ENCODE peak calls at places on chromosomes 7 and 10, in seven cellular contexts. One of them, this sample, is unnamed.

GRCh38 chr7:56009695-56010094 is 41.5 kb downstream of the PSPH start:
- DNase-seq in NCI-H1694: peak
- DNase-seq in activated naive CD4-positive, alpha-beta T cell treated with anti-CD3 and anti-CD28 coated beads for 36 hours: no peak
- DNase-seq in GM13976: no peak
- DNase-seq in LoVo: no peak
- DNase-seq in naive thymus-derived CD4-positive, alpha-beta T cell: no peak
- DNase-seq in nucleus accumbens: no peak
- DNase-seq in this sample: no peak

GRCh38 chr7:18534481-18534880 is 38.9 kb downstream of the HDAC9 start:
- DNase-seq in NCI-H1694: no peak
- DNase-seq in activated naive CD4-positive, alpha-beta T cell treated with anti-CD3 and anti-CD28 coated beads for 36 hours: no peak
- DNase-seq in GM13976: no peak
- DNase-seq in LoVo: no peak
- DNase-seq in naive thymus-derived CD4-positive, alpha-beta T cell: no peak
- DNase-seq in nucleus accumbens: no peak
- DNase-seq in this sample: no peak

GRCh38 chr7:158355456-158356065 is 232.1 kb downstream of the PTPRN2 start:
- DNase-seq in NCI-H1694: no peak
- DNase-seq in activated naive CD4-positive, alpha-beta T cell treated with anti-CD3 and anti-CD28 coated beads for 36 hours: no peak
- DNase-seq in GM13976: no peak
- DNase-seq in LoVo: peak
- DNase-seq in naive thymus-derived CD4-positive, alpha-beta T cell: no peak
- DNase-seq in nucleus accumbens: no peak
- DNase-seq in this sample: no peak

GRCh38 chr7:67402280-67402679 is 405.6 kb downstream of the TYW1 start:
- DNase-seq in NCI-H1694: no peak
- DNase-seq in activated naive CD4-positive, alpha-beta T cell treated with anti-CD3 and anti-CD28 coated beads for 36 hours: no peak
- DNase-seq in GM13976: no peak
- DNase-seq in LoVo: no peak
- DNase-seq in naive thymus-derived CD4-positive, alpha-beta T cell: no peak
- DNase-seq in nucleus accumbens: no peak
- DNase-seq in this sample: no peak

GRCh38 chr7:25611196-25611595 is 382.9 kb upstream of the NPVF start:
- DNase-seq in NCI-H1694: no peak
- DNase-seq in activated naive CD4-positive, alpha-beta T cell treated with anti-CD3 and anti-CD28 coated beads for 36 hours: no peak
- DNase-seq in GM13976: no peak
- DNase-seq in LoVo: no peak
- DNase-seq in naive thymus-derived CD4-positive, alpha-beta T cell: no peak
- DNase-seq in nucleus accumbens: no peak
- DNase-seq in this sample: no peak

GRCh38 chr7:151060416-151061234 is 1.2 kb downstream of the SLC4A2 start:
- DNase-seq in NCI-H1694: peak
- DNase-seq in activated naive CD4-positive, alpha-beta T cell treated with anti-CD3 and anti-CD28 coated beads for 36 hours: peak
- DNase-seq in GM13976: no peak
- DNase-seq in LoVo: no peak
- DNase-seq in naive thymus-derived CD4-positive, alpha-beta T cell: no peak
- DNase-seq in nucleus accumbens: no peak
- DNase-seq in this sample: no peak

GRCh38 chr7:129502708-129503685 is 666 bp downstream of the SMKR1 start:
- DNase-seq in NCI-H1694: no peak
- DNase-seq in activated naive CD4-positive, alpha-beta T cell treated with anti-CD3 and anti-CD28 coated beads for 36 hours: no peak
- DNase-seq in GM13976: no peak
- DNase-seq in LoVo: peak
- DNase-seq in naive thymus-derived CD4-positive, alpha-beta T cell: peak
- DNase-seq in nucleus accumbens: no peak
- DNase-seq in this sample: no peak

GRCh38 chr10:54194768-54195167 is 606.3 kb downstream of the PCDH15 start:
- DNase-seq in NCI-H1694: no peak
- DNase-seq in activated naive CD4-positive, alpha-beta T cell treated with anti-CD3 and anti-CD28 coated beads for 36 hours: no peak
- DNase-seq in GM13976: peak
- DNase-seq in LoVo: no peak
- DNase-seq in naive thymus-derived CD4-positive, alpha-beta T cell: no peak
- DNase-seq in nucleus accumbens: no peak
- DNase-seq in this sample: peak

GRCh38 chr10:78173360-78174020 is 139.8 kb downstream of the RPS24 start:
- DNase-seq in NCI-H1694: no peak
- DNase-seq in activated naive CD4-positive, alpha-beta T cell treated with anti-CD3 and anti-CD28 coated beads for 36 hours: no peak
- DNase-seq in GM13976: no peak
- DNase-seq in LoVo: no peak
- DNase-seq in naive thymus-derived CD4-positive, alpha-beta T cell: no peak
- DNase-seq in nucleus accumbens: no peak
- DNase-seq in this sample: no peak

GRCh38 chr7:44288811-44289340 is 36.5 kb downstream of the CAMK2B start:
- DNase-seq in NCI-H1694: no peak
- DNase-seq in activated naive CD4-positive, alpha-beta T cell treated with anti-CD3 and anti-CD28 coated beads for 36 hours: peak
- DNase-seq in GM13976: no peak
- DNase-seq in LoVo: no peak
- DNase-seq in naive thymus-derived CD4-positive, alpha-beta T cell: peak
- DNase-seq in nucleus accumbens: no peak
- DNase-seq in this sample: no peak

GRCh38 chr7:113015038-113015645 is 71.5 kb downstream of the GPR85 start:
- DNase-seq in NCI-H1694: peak
- DNase-seq in activated naive CD4-positive, alpha-beta T cell treated with anti-CD3 and anti-CD28 coated beads for 36 hours: no peak
- DNase-seq in GM13976: no peak
- DNase-seq in LoVo: peak
- DNase-seq in naive thymus-derived CD4-positive, alpha-beta T cell: no peak
- DNase-seq in nucleus accumbens: no peak
- DNase-seq in this sample: no peak

GRCh38 chr7:124459101-124460052 is 306.2 kb downstream of the GPR37 start:
- DNase-seq in NCI-H1694: no peak
- DNase-seq in activated naive CD4-positive, alpha-beta T cell treated with anti-CD3 and anti-CD28 coated beads for 36 hours: no peak
- DNase-seq in GM13976: no peak
- DNase-seq in LoVo: no peak
- DNase-seq in naive thymus-derived CD4-positive, alpha-beta T cell: no peak
- DNase-seq in nucleus accumbens: no peak
- DNase-seq in this sample: no peak

GRCh38 chr10:112376578-112376855 is 2.6 kb downstream of the ACSL5 start:
- DNase-seq in NCI-H1694: no peak
- DNase-seq in activated naive CD4-positive, alpha-beta T cell treated with anti-CD3 and anti-CD28 coated beads for 36 hours: peak
- DNase-seq in GM13976: no peak
- DNase-seq in LoVo: no peak
- DNase-seq in naive thymus-derived CD4-positive, alpha-beta T cell: no peak
- DNase-seq in nucleus accumbens: no peak
- DNase-seq in this sample: no peak

GRCh38 chr7:30166841-30167235 is 32.1 kb downstream of the MTURN start:
- DNase-seq in NCI-H1694: no peak
- DNase-seq in activated naive CD4-positive, alpha-beta T cell treated with anti-CD3 and anti-CD28 coated beads for 36 hours: no peak
- DNase-seq in GM13976: no peak
- DNase-seq in LoVo: no peak
- DNase-seq in naive thymus-derived CD4-positive, alpha-beta T cell: no peak
- DNase-seq in nucleus accumbens: no peak
- DNase-seq in this sample: no peak

GRCh38 chr10:74681917-74682627 is 144.3 kb upstream of the KAT6B start:
- DNase-seq in NCI-H1694: no peak
- DNase-seq in activated naive CD4-positive, alpha-beta T cell treated with anti-CD3 and anti-CD28 coated beads for 36 hours: no peak
- DNase-seq in GM13976: no peak
- DNase-seq in LoVo: no peak
- DNase-seq in naive thymus-derived CD4-positive, alpha-beta T cell: no peak
- DNase-seq in nucleus accumbens: no peak
- DNase-seq in this sample: no peak

GRCh38 chr7:22722596-22722995 is 4.4 kb upstream of the IL6 start:
- DNase-seq in NCI-H1694: no peak
- DNase-seq in activated naive CD4-positive, alpha-beta T cell treated with anti-CD3 and anti-CD28 coated beads for 36 hours: no peak
- DNase-seq in GM13976: no peak
- DNase-seq in LoVo: no peak
- DNase-seq in naive thymus-derived CD4-positive, alpha-beta T cell: no peak
- DNase-seq in nucleus accumbens: no peak
- DNase-seq in this sample: no peak

GRCh38 chr10:86004310-86004709 is 362.3 kb downstream of the GRID1 start:
- DNase-seq in NCI-H1694: no peak
- DNase-seq in activated naive CD4-positive, alpha-beta T cell treated with anti-CD3 and anti-CD28 coated beads for 36 hours: no peak
- DNase-seq in GM13976: no peak
- DNase-seq in LoVo: no peak
- DNase-seq in naive thymus-derived CD4-positive, alpha-beta T cell: no peak
- DNase-seq in nucleus accumbens: no peak
- DNase-seq in this sample: no peak

GRCh38 chr10:112057072-112057471 is 126.5 kb downstream of the GPAM start:
- DNase-seq in NCI-H1694: no peak
- DNase-seq in activated naive CD4-positive, alpha-beta T cell treated with anti-CD3 and anti-CD28 coated beads for 36 hours: no peak
- DNase-seq in GM13976: no peak
- DNase-seq in LoVo: no peak
- DNase-seq in naive thymus-derived CD4-positive, alpha-beta T cell: no peak
- DNase-seq in nucleus accumbens: no peak
- DNase-seq in this sample: no peak

GRCh38 chr10:132942101-132942739 is at the start of gene CFAP46:
- DNase-seq in NCI-H1694: no peak
- DNase-seq in activated naive CD4-positive, alpha-beta T cell treated with anti-CD3 and anti-CD28 coated beads for 36 hours: no peak
- DNase-seq in GM13976: peak
- DNase-seq in LoVo: peak
- DNase-seq in naive thymus-derived CD4-positive, alpha-beta T cell: no peak
- DNase-seq in nucleus accumbens: peak
- DNase-seq in this sample: peak

GRCh38 chr10:61792921-61793320 is 108.6 kb upstream of the ARID5B start:
- DNase-seq in NCI-H1694: no peak
- DNase-seq in activated naive CD4-positive, alpha-beta T cell treated with anti-CD3 and anti-CD28 coated beads for 36 hours: no peak
- DNase-seq in GM13976: no peak
- DNase-seq in LoVo: no peak
- DNase-seq in naive thymus-derived CD4-positive, alpha-beta T cell: no peak
- DNase-seq in nucleus accumbens: no peak
- DNase-seq in this sample: no peak

GRCh38 chr10:132575320-132576201 is 38.0 kb downstream of the INPP5A start:
- DNase-seq in NCI-H1694: no peak
- DNase-seq in activated naive CD4-positive, alpha-beta T cell treated with anti-CD3 and anti-CD28 coated beads for 36 hours: peak
- DNase-seq in GM13976: peak
- DNase-seq in LoVo: peak
- DNase-seq in naive thymus-derived CD4-positive, alpha-beta T cell: no peak
- DNase-seq in nucleus accumbens: no peak
- DNase-seq in this sample: peak

GRCh38 chr7:24911213-24911603 is 68.8 kb downstream of the OSBPL3 start:
- DNase-seq in NCI-H1694: no peak
- DNase-seq in activated naive CD4-positive, alpha-beta T cell treated with anti-CD3 and anti-CD28 coated beads for 36 hours: no peak
- DNase-seq in GM13976: no peak
- DNase-seq in LoVo: no peak
- DNase-seq in naive thymus-derived CD4-positive, alpha-beta T cell: no peak
- DNase-seq in nucleus accumbens: no peak
- DNase-seq in this sample: no peak

GRCh38 chr7:30168800-30169584 is 34.2 kb downstream of the MTURN start:
- DNase-seq in NCI-H1694: no peak
- DNase-seq in activated naive CD4-positive, alpha-beta T cell treated with anti-CD3 and anti-CD28 coated beads for 36 hours: no peak
- DNase-seq in GM13976: no peak
- DNase-seq in LoVo: no peak
- DNase-seq in naive thymus-derived CD4-positive, alpha-beta T cell: no peak
- DNase-seq in nucleus accumbens: no peak
- DNase-seq in this sample: no peak

GRCh38 chr7:152505606-152506005 is 69.8 kb upstream of the KMT2C start:
- DNase-seq in NCI-H1694: no peak
- DNase-seq in activated naive CD4-positive, alpha-beta T cell treated with anti-CD3 and anti-CD28 coated beads for 36 hours: no peak
- DNase-seq in GM13976: no peak
- DNase-seq in LoVo: no peak
- DNase-seq in naive thymus-derived CD4-positive, alpha-beta T cell: no peak
- DNase-seq in nucleus accumbens: no peak
- DNase-seq in this sample: no peak

GRCh38 chr10:33743429-33743857 is 409.0 kb upstream of the NRP1 start:
- DNase-seq in NCI-H1694: no peak
- DNase-seq in activated naive CD4-positive, alpha-beta T cell treated with anti-CD3 and anti-CD28 coated beads for 36 hours: no peak
- DNase-seq in GM13976: no peak
- DNase-seq in LoVo: no peak
- DNase-seq in naive thymus-derived CD4-positive, alpha-beta T cell: no peak
- DNase-seq in nucleus accumbens: no peak
- DNase-seq in this sample: peak

GRCh38 chr7:30963842-30964241 is at the start of gene GHRHR:
- DNase-seq in NCI-H1694: no peak
- DNase-seq in activated naive CD4-positive, alpha-beta T cell treated with anti-CD3 and anti-CD28 coated beads for 36 hours: no peak
- DNase-seq in GM13976: no peak
- DNase-seq in LoVo: no peak
- DNase-seq in naive thymus-derived CD4-positive, alpha-beta T cell: no peak
- DNase-seq in nucleus accumbens: no peak
- DNase-seq in this sample: no peak

GRCh38 chr10:110845372-110845755 is 26.4 kb upstream of the PDCD4 start:
- DNase-seq in NCI-H1694: no peak
- DNase-seq in activated naive CD4-positive, alpha-beta T cell treated with anti-CD3 and anti-CD28 coated beads for 36 hours: no peak
- DNase-seq in GM13976: no peak
- DNase-seq in LoVo: no peak
- DNase-seq in naive thymus-derived CD4-positive, alpha-beta T cell: no peak
- DNase-seq in nucleus accumbens: no peak
- DNase-seq in this sample: no peak

GRCh38 chr7:93359520-93360198 is 127.5 kb downstream of the VPS50 start:
- DNase-seq in NCI-H1694: no peak
- DNase-seq in activated naive CD4-positive, alpha-beta T cell treated with anti-CD3 and anti-CD28 coated beads for 36 hours: no peak
- DNase-seq in GM13976: no peak
- DNase-seq in LoVo: no peak
- DNase-seq in naive thymus-derived CD4-positive, alpha-beta T cell: no peak
- DNase-seq in nucleus accumbens: no peak
- DNase-seq in this sample: no peak

This sample was measured in GM13977.